ENCODE peak calls at places on chromosomes 6 and 20, in four cellular contexts. G is AG04450, U is left lung, A is uterus. W is an unnamed sample. For H3K27me3, the result is how much of the 10 kb centered on the place peaks cover.

GRCh38 chr6:3620937-3621336 is 130.6 kb downstream of the PXDC1 start:
- DNase-seq in A (no peak), G (no peak), U (no peak), W (no peak)

GRCh38 chr6:52020961-52021570 is 66.3 kb downstream of the PKHD1 start:
- DNase-seq in G (no peak), A (no peak), U (no peak), W (no peak)

GRCh38 chr6:44672086-44672485 is 284.6 kb downstream of the CDC5L start:
- DNase-seq in A (no peak), U (no peak), G (no peak), W (no peak)

GRCh38 chr6:52544325-52545022 is 32.4 kb downstream of the TRAM2 start:
- DNase-seq in U (no peak), A (no peak), G (no peak), W (no peak)

GRCh38 chr20:58102744-58103516 is 125.5 kb downstream of the ANKRD60 start:
- DNase-seq in A (no peak), U (no peak), G (no peak), W (no peak)

GRCh38 chr6:152723398-152723797 is 25.7 kb downstream of the MYCT1 start:
- DNase-seq in G (no peak), U (no peak), A (no peak), W (no peak)

GRCh38 chr6:35165630-35166071 is 24.5 kb upstream of the TCP11 start:
- DNase-seq in U (no peak), A (no peak), G (no peak), W (no peak)

GRCh38 chr6:21555197-21555596 is 38.4 kb upstream of the SOX4 start:
- DNase-seq in A (no peak), G (no peak), U (no peak), W (no peak)

GRCh38 chr6:28789553-28790083 is 134.2 kb downstream of the TRIM27 start:
- DNase-seq in U (no peak), G (no peak), A (peak), W (no peak)

GRCh38 chr6:145866449-145867401 is 52.1 kb upstream of the FBXO30 start:
- DNase-seq in A (no peak), U (no peak), G (no peak), W (no peak)

GRCh38 chr6:35016417-35017221 is 124.5 kb downstream of the TCP11 start:
- DNase-seq in A (peak), U (no peak), G (peak), W (no peak)

GRCh38 chr20:48339147-48339985 is 488.4 kb downstream of the PREX1 start:
- DNase-seq in U (no peak), A (peak), G (peak), W (no peak)

GRCh38 chr6:152734630-152735029 is 16.0 kb upstream of the VIP start:
- DNase-seq in G (no peak), A (no peak), U (no peak), W (no peak)

GRCh38 chr6:131122516-131122915 is 12.8 kb upstream of the AKAP7 start:
- DNase-seq in A (no peak), G (no peak), U (no peak), W (no peak)
- H3K4me3 ChIP-seq in A (no peak), G (no peak), U (no peak), W (no peak)

GRCh38 chr20:64093013-64093503 is 8.9 kb upstream of the LKAAEAR1 start:
- DNase-seq in G (no peak), A (no peak), U (peak), W (no peak)
- H3K27me3 ChIP-seq in G (under half), A (under half), U (under half), W (under half)

GRCh38 chr20:24241466-24241865 is 228.0 kb upstream of the SYNDIG1 start:
- DNase-seq in A (no peak), U (no peak), G (no peak), W (no peak)
- H3K4me3 ChIP-seq in A (no peak), U (no peak), G (no peak), W (no peak)

GRCh38 chr20:60884277-60884676 is 367.8 kb upstream of the CDH4 start:
- DNase-seq in A (no peak), U (no peak), G (no peak), W (no peak)
- H3K27me3 ChIP-seq in A (under half), U (under half), G (under half), W (under half)

GRCh38 chr6:108556250-108556649 is 4.5 kb upstream of the FOXO3 start:
- DNase-seq in G (no peak), U (no peak), A (no peak), W (no peak)
- H3K4me3 ChIP-seq in G (no peak), U (no peak), A (no peak), W (no peak)

DNA sequence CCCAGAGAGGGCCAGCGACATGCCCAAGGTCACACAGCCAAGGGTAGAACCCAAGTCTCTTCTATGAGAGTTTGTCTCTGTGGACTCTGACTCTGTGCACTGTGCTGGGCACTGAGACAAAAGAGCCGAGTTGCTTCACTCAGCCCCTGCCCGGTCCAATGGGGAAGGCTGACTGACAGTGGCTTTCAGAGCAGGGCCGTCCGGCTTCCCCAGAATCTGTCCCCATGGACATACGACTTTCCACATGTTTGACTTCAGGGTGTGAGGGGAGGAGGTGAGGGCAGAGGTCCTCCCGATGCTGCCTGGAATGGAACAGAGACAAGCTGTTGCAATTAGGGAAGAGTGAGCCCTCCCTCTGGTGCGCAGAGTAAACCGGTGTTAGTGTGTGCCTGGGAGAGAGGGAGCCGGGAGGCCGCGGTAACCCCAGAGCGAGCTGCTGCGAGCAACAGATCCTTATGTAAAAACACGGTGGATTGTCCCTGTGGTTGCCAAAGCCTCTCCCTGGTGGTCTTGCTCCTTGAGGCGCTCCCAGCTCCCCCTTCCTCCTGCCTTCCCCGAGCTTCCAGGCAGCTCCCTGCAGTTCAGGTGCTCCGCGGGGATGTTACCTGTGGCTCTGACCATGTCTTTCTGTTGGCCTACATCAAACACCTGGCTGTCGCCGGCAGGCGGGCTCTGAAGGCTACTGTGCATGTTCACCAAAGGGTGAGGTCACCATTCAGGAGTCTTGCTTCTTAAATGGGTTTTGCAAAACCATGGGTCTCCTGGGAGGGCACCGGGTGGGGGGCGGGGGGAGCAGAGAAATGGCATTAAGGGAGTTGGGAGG is 678 bp downstream of the SIRPA start:
- DNase-seq in G (no peak), A (peak), U (no peak), W (peak)
- H3K27me3 ChIP-seq in G (under half), A (under half), U (under half), W (under half)

GRCh38 chr20:3672864-3673550 is 8.8 kb downstream of the ADAM33 start:
- DNase-seq in U (no peak), G (no peak), A (no peak), W (peak)
- H3K4me3 ChIP-seq in U (no peak), G (no peak), A (no peak), W (no peak)

DNA sequence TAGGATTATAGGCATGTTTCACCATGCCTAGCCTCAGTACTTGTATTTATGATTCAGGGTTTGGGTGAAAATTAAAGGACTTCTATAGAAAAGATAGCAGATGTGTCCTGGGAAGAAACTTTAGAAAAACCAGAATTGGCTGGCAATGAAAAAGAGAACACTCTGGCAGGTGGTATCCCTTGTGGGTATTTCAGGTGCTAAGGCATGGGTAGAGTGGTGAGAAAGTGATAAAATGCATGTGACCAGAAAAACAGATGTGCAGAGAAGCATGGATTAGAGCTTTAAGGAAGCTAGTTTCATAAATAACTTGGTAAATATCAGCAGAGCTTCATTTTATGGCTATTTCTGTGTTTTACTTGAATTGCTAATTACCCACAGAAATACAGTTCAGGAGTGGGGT is 622.2 kb downstream of the DOK5 start:
- DNase-seq in G (no peak), A (no peak), U (no peak), W (no peak)
- H3K27me3 ChIP-seq in G (under half), A (under half), U (under half), W (under half)